ENCODE peak calls at places on chromosomes 13 and 19, in nine cellular contexts. One of them, this sample, is unnamed.

GRCh38 chr19:30064021-30064699 is 122.1 kb downstream of the URI1 start:
- DNase-seq in heart left ventricle: peak; percentile 11
- DNase-seq in adrenal gland: no peak
- DNase-seq in Peyer's patch: no peak
- DNase-seq in IMR-90: no peak
- DNase-seq in stomach: no peak
- DNase-seq in upper lobe of left lung: no peak
- DNase-seq in esophagus squamous epithelium: no peak
- DNase-seq in H54: no peak
- DNase-seq in this sample: no peak

GRCh38 chr13:98443800-98444325 is 133.0 kb downstream of the STK24 start:
- DNase-seq in H54: no peak
- DNase-seq in IMR-90: no peak
- DNase-seq in upper lobe of left lung: no peak
- DNase-seq in heart left ventricle: no peak
- DNase-seq in Peyer's patch: no peak
- DNase-seq in adrenal gland: no peak
- DNase-seq in esophagus squamous epithelium: no peak
- DNase-seq in stomach: no peak
- DNase-seq in this sample: no peak

GRCh38 chr13:29648760-29649159 is 53.3 kb upstream of the SLC7A1 start:
- DNase-seq in IMR-90: no peak
- DNase-seq in adrenal gland: no peak
- DNase-seq in esophagus squamous epithelium: no peak
- DNase-seq in H54: no peak
- DNase-seq in Peyer's patch: no peak
- DNase-seq in stomach: no peak
- DNase-seq in heart left ventricle: no peak
- DNase-seq in upper lobe of left lung: no peak
- DNase-seq in this sample: no peak

GRCh38 chr13:53201454-53202225 is 173.0 kb downstream of the OLFM4 start:
- DNase-seq in esophagus squamous epithelium: no peak
- DNase-seq in upper lobe of left lung: no peak
- DNase-seq in H54: no peak
- DNase-seq in stomach: no peak
- DNase-seq in adrenal gland: no peak
- DNase-seq in IMR-90: no peak
- DNase-seq in heart left ventricle: no peak
- DNase-seq in Peyer's patch: no peak
- DNase-seq in this sample: no peak

GRCh38 chr13:110616103-110617101 is 1.1 kb downstream of the NAXD start:
- DNase-seq in Peyer's patch: peak; percentile 41
- DNase-seq in stomach: peak; percentile 55
- DNase-seq in upper lobe of left lung: peak; percentile 57
- DNase-seq in adrenal gland: peak; percentile 74
- DNase-seq in IMR-90: peak; percentile 72
- DNase-seq in heart left ventricle: no peak
- DNase-seq in H54: peak; percentile 85
- DNase-seq in esophagus squamous epithelium: no peak
- DNase-seq in this sample: peak; percentile 61

GRCh38 chr13:75936791-75937190 is 300.7 kb downstream of the LMO7 start:
- DNase-seq in adrenal gland: no peak
- DNase-seq in H54: no peak
- DNase-seq in heart left ventricle: no peak
- DNase-seq in stomach: no peak
- DNase-seq in esophagus squamous epithelium: no peak
- DNase-seq in upper lobe of left lung: no peak
- DNase-seq in Peyer's patch: no peak
- DNase-seq in IMR-90: no peak
- DNase-seq in this sample: no peak

GRCh38 chr13:51832471-51833152 is 12.4 kb downstream of the TMEM272 start:
- DNase-seq in H54: peak; percentile 12
- DNase-seq in stomach: no peak
- DNase-seq in esophagus squamous epithelium: no peak
- DNase-seq in adrenal gland: peak; percentile 43
- DNase-seq in Peyer's patch: peak; percentile 56
- DNase-seq in upper lobe of left lung: no peak
- DNase-seq in IMR-90: peak; percentile 8
- DNase-seq in heart left ventricle: peak; percentile 52
- DNase-seq in this sample: peak; percentile 26

GRCh38 chr13:109699628-109700071 is 86.7 kb downstream of the IRS2 start:
- DNase-seq in IMR-90: no peak
- DNase-seq in Peyer's patch: no peak
- DNase-seq in stomach: no peak
- DNase-seq in esophagus squamous epithelium: no peak
- DNase-seq in adrenal gland: no peak
- DNase-seq in H54: no peak
- DNase-seq in upper lobe of left lung: no peak
- DNase-seq in heart left ventricle: no peak
- DNase-seq in this sample: no peak

GRCh38 chr19:3783660-3784584 is 2.3 kb downstream of the MATK start:
- DNase-seq in H54: no peak
- DNase-seq in adrenal gland: no peak
- DNase-seq in esophagus squamous epithelium: no peak
- DNase-seq in upper lobe of left lung: no peak
- DNase-seq in Peyer's patch: no peak
- DNase-seq in IMR-90: no peak
- DNase-seq in heart left ventricle: no peak
- DNase-seq in stomach: no peak
- DNase-seq in this sample: no peak

GRCh38 chr13:47901451-47901850 is 99.6 kb downstream of the SUCLA2 start:
- DNase-seq in H54: no peak
- DNase-seq in heart left ventricle: no peak
- DNase-seq in esophagus squamous epithelium: no peak
- DNase-seq in adrenal gland: no peak
- DNase-seq in IMR-90: peak; percentile 37
- DNase-seq in upper lobe of left lung: no peak
- DNase-seq in stomach: no peak
- DNase-seq in Peyer's patch: no peak
- DNase-seq in this sample: no peak

GRCh38 chr19:38149597-38149996 is 74.4 kb downstream of the DPF1 start:
- DNase-seq in heart left ventricle: no peak
- DNase-seq in stomach: no peak
- DNase-seq in esophagus squamous epithelium: no peak
- DNase-seq in upper lobe of left lung: no peak
- DNase-seq in Peyer's patch: no peak
- DNase-seq in adrenal gland: peak; percentile 30
- DNase-seq in H54: no peak
- DNase-seq in IMR-90: peak; percentile 22
- DNase-seq in this sample: no peak

GRCh38 chr13:114112231-114112825 is 20.1 kb downstream of the RASA3 start:
- DNase-seq in upper lobe of left lung: peak; percentile 19
- DNase-seq in Peyer's patch: no peak
- DNase-seq in IMR-90: peak; percentile 45
- DNase-seq in heart left ventricle: no peak
- DNase-seq in H54: no peak
- DNase-seq in adrenal gland: peak; percentile 4
- DNase-seq in esophagus squamous epithelium: no peak
- DNase-seq in stomach: no peak
- DNase-seq in this sample: no peak

GRCh38 chr13:106415971-106416370 is 119.5 kb downstream of the EFNB2 start:
- DNase-seq in Peyer's patch: no peak
- DNase-seq in IMR-90: no peak
- DNase-seq in upper lobe of left lung: no peak
- DNase-seq in stomach: no peak
- DNase-seq in H54: no peak
- DNase-seq in heart left ventricle: no peak
- DNase-seq in esophagus squamous epithelium: no peak
- DNase-seq in adrenal gland: no peak
- DNase-seq in this sample: no peak

GRCh38 chr13:113980489-113981064 is 6.7 kb upstream of the C13orf46 start:
- DNase-seq in adrenal gland: no peak
- DNase-seq in Peyer's patch: no peak
- DNase-seq in heart left ventricle: no peak
- DNase-seq in upper lobe of left lung: no peak
- DNase-seq in IMR-90: no peak
- DNase-seq in stomach: no peak
- DNase-seq in H54: no peak
- DNase-seq in esophagus squamous epithelium: no peak
- DNase-seq in this sample: no peak

GRCh38 chr19:16153582-16154336 is 10.3 kb downstream of the HSH2D start:
- DNase-seq in adrenal gland: no peak
- DNase-seq in stomach: no peak
- DNase-seq in esophagus squamous epithelium: no peak
- DNase-seq in H54: no peak
- DNase-seq in upper lobe of left lung: no peak
- DNase-seq in Peyer's patch: no peak
- DNase-seq in heart left ventricle: no peak
- DNase-seq in IMR-90: no peak
- DNase-seq in this sample: peak; percentile 57

GRCh38 chr13:20303636-20304035 is 71.5 kb upstream of the GJB6 start:
- DNase-seq in IMR-90: no peak
- DNase-seq in Peyer's patch: no peak
- DNase-seq in adrenal gland: no peak
- DNase-seq in H54: no peak
- DNase-seq in heart left ventricle: no peak
- DNase-seq in esophagus squamous epithelium: no peak
- DNase-seq in upper lobe of left lung: no peak
- DNase-seq in stomach: no peak
- DNase-seq in this sample: no peak

DNA sequence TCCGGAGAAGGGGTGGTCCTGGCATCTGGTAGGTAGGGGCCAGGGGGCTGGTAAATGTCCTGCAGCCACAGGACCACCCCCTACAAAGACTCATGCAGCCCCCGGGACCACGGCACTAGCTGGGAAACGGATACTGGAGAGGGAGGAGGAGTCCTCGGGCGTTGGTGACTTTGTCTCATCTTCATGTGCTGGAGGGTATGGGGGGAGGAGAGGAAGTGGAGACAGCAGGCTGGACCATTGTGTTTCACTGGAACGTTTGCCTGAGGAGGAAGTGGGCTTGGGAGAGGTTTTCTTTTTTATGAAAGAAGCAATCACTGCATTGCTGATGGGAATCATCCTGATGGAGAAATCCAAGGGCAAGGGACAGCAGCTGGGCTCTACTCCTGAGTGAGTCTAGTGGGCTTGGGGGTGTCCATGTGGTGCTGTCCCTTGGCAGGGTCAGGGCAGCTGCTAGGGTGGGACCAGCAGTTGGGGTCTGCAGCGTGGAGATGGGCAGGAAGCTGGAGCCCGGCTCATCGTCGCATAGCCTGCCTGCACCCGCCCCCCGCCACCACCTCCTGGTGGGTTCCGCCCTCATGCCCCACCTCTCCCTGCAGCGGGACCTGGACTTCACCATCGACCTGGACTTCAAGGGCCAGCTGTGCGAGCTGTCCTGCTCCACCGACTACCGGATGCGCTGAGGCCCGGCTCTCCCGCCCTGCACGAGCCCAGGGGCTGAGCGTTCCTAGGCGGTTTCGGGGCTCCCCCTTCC is 1.7 kb upstream of the ADM5 start:
- DNase-seq in Peyer's patch: no peak
- DNase-seq in heart left ventricle: no peak
- DNase-seq in IMR-90: no peak
- DNase-seq in adrenal gland: no peak
- DNase-seq in H54: no peak
- DNase-seq in stomach: no peak
- DNase-seq in esophagus squamous epithelium: no peak
- DNase-seq in upper lobe of left lung: no peak
- DNase-seq in this sample: no peak
- TF ChIP-seq POLR2A in Peyer's patch: no peak
- TF ChIP-seq POLR2A in heart left ventricle: no peak
- TF ChIP-seq POLR2A in IMR-90: no peak
- TF ChIP-seq POLR2A in adrenal gland: no peak
- TF ChIP-seq POLR2A in H54: no peak
- TF ChIP-seq POLR2A in stomach: no peak
- TF ChIP-seq POLR2A in esophagus squamous epithelium: no peak
- TF ChIP-seq POLR2A in upper lobe of left lung: no peak
- TF ChIP-seq POLR2A in this sample: no peak

GRCh38 chr19:46787331-46788100 is 878 bp downstream of the SLC1A5 start:
- DNase-seq in heart left ventricle: peak; percentile 56
- DNase-seq in adrenal gland: no peak
- DNase-seq in Peyer's patch: peak; percentile 38
- DNase-seq in H54: no peak
- DNase-seq in IMR-90: peak; percentile 63
- DNase-seq in esophagus squamous epithelium: no peak
- DNase-seq in stomach: peak; percentile 55
- DNase-seq in upper lobe of left lung: peak; percentile 77
- DNase-seq in this sample: peak; percentile 79
- TF ChIP-seq POLR2A in heart left ventricle: no peak
- TF ChIP-seq POLR2A in adrenal gland: no peak
- TF ChIP-seq POLR2A in Peyer's patch: peak; percentile 11
- TF ChIP-seq POLR2A in H54: peak; percentile 33
- TF ChIP-seq POLR2A in IMR-90: no peak
- TF ChIP-seq POLR2A in esophagus squamous epithelium: no peak
- TF ChIP-seq POLR2A in stomach: no peak
- TF ChIP-seq POLR2A in upper lobe of left lung: peak; percentile 40
- TF ChIP-seq POLR2A in this sample: no peak

GRCh38 chr13:103517066-103517767 is 451.0 kb upstream of the SLC10A2 start:
- DNase-seq in Peyer's patch: no peak
- DNase-seq in IMR-90: no peak
- DNase-seq in upper lobe of left lung: no peak
- DNase-seq in heart left ventricle: no peak
- DNase-seq in adrenal gland: no peak
- DNase-seq in H54: no peak
- DNase-seq in stomach: no peak
- DNase-seq in esophagus squamous epithelium: no peak
- DNase-seq in this sample: no peak
- TF ChIP-seq POLR2A in Peyer's patch: no peak
- TF ChIP-seq POLR2A in IMR-90: no peak
- TF ChIP-seq POLR2A in upper lobe of left lung: no peak
- TF ChIP-seq POLR2A in heart left ventricle: no peak
- TF ChIP-seq POLR2A in adrenal gland: no peak
- TF ChIP-seq POLR2A in H54: no peak
- TF ChIP-seq POLR2A in stomach: no peak
- TF ChIP-seq POLR2A in esophagus squamous epithelium: no peak
- TF ChIP-seq POLR2A in this sample: no peak

GRCh38 chr13:41696163-41697003 is 239.0 kb downstream of the RGCC start:
- DNase-seq in stomach: no peak
- DNase-seq in upper lobe of left lung: peak; percentile 22
- DNase-seq in H54: no peak
- DNase-seq in heart left ventricle: no peak
- DNase-seq in esophagus squamous epithelium: no peak
- DNase-seq in Peyer's patch: no peak
- DNase-seq in adrenal gland: no peak
- DNase-seq in IMR-90: peak; percentile 92
- DNase-seq in this sample: peak; percentile 26

GRCh38 chr13:41694902-41695301 is 237.6 kb downstream of the RGCC start:
- DNase-seq in heart left ventricle: peak; percentile 73
- DNase-seq in Peyer's patch: no peak
- DNase-seq in adrenal gland: peak; percentile 70
- DNase-seq in IMR-90: peak; percentile 95
- DNase-seq in H54: no peak
- DNase-seq in esophagus squamous epithelium: no peak
- DNase-seq in upper lobe of left lung: peak; percentile 52
- DNase-seq in stomach: no peak
- DNase-seq in this sample: peak; percentile 12

GRCh38 chr13:41697578-41697977 is 240.2 kb downstream of the RGCC start:
- DNase-seq in heart left ventricle: no peak
- DNase-seq in Peyer's patch: no peak
- DNase-seq in esophagus squamous epithelium: no peak
- DNase-seq in upper lobe of left lung: no peak
- DNase-seq in adrenal gland: no peak
- DNase-seq in H54: no peak
- DNase-seq in IMR-90: no peak
- DNase-seq in stomach: no peak
- DNase-seq in this sample: no peak

GRCh38 chr13:41691276-41691675 is 233.9 kb downstream of the RGCC start:
- DNase-seq in H54: no peak
- DNase-seq in heart left ventricle: no peak
- DNase-seq in Peyer's patch: no peak
- DNase-seq in adrenal gland: no peak
- DNase-seq in esophagus squamous epithelium: no peak
- DNase-seq in upper lobe of left lung: no peak
- DNase-seq in stomach: no peak
- DNase-seq in IMR-90: no peak
- DNase-seq in this sample: no peak

GRCh38 chr13:41693434-41693833 is 236.1 kb downstream of the RGCC start:
- DNase-seq in heart left ventricle: no peak
- DNase-seq in Peyer's patch: no peak
- DNase-seq in stomach: no peak
- DNase-seq in esophagus squamous epithelium: no peak
- DNase-seq in upper lobe of left lung: no peak
- DNase-seq in adrenal gland: no peak
- DNase-seq in H54: no peak
- DNase-seq in IMR-90: no peak
- DNase-seq in this sample: no peak
- TF ChIP-seq POLR2A in heart left ventricle: no peak
- TF ChIP-seq POLR2A in Peyer's patch: no peak
- TF ChIP-seq POLR2A in stomach: no peak
- TF ChIP-seq POLR2A in esophagus squamous epithelium: no peak
- TF ChIP-seq POLR2A in upper lobe of left lung: no peak
- TF ChIP-seq POLR2A in adrenal gland: no peak
- TF ChIP-seq POLR2A in H54: no peak
- TF ChIP-seq POLR2A in IMR-90: no peak
- TF ChIP-seq POLR2A in this sample: no peak